ENCODE peak calls at places on chromosome 6, in four cellular contexts. D is gastrocnemius medialis, V is suprapubic skin, I is stomach. Z is an unnamed sample.

GRCh38 chr6:21082091-21082490 is 511.5 kb upstream of the SOX4 start:
- DNase-seq in D (no peak), V (no peak), I (no peak), Z (no peak)

GRCh38 chr6:51322505-51322904 is 503.8 kb downstream of the TFAP2B start:
- DNase-seq in D (no peak), V (no peak), I (no peak), Z (no peak)

GRCh38 chr6:37205189-37205996 is 35.4 kb downstream of the PIM1 start:
- DNase-seq in D (no peak), V (no peak), I (no peak), Z (no peak)

GRCh38 chr6:169589699-169590257 is 112.1 kb downstream of the WDR27 start:
- DNase-seq in D (no peak), V (no peak), I (no peak), Z (no peak)

GRCh38 chr6:160167547-160168391 is 46.2 kb downstream of the SLC22A1 start:
- DNase-seq in D (no peak), V (no peak), I (no peak), Z (no peak)

GRCh38 chr6:36822506-36823269 is 16.6 kb downstream of the CPNE5 start:
- DNase-seq in D (no peak), V (no peak), I (no peak), Z (no peak)

GRCh38 chr6:46490425-46491200 is 636 bp downstream of the RCAN2 start:
- DNase-seq in D (peak), V (peak), I (peak), Z (no peak)

GRCh38 chr6:14912226-14912625 is 333.6 kb upstream of the JARID2 start:
- DNase-seq in D (no peak), V (no peak), I (no peak), Z (no peak)

GRCh38 chr6:88804701-88805100 is 158.7 kb downstream of the RNGTT start:
- DNase-seq in D (no peak), V (no peak), I (no peak), Z (no peak)

GRCh38 chr6:121826156-121826810 is 390.8 kb downstream of the GJA1 start:
- DNase-seq in D (no peak), V (no peak), I (no peak), Z (no peak)

GRCh38 chr6:169997187-169997929 is 245.9 kb downstream of the ERMARD start:
- DNase-seq in D (no peak), V (peak), I (no peak), Z (no peak)

GRCh38 chr6:136262940-136263339 is 12.8 kb upstream of the MTFR2 start:
- DNase-seq in D (no peak), V (no peak), I (no peak), Z (no peak)

GRCh38 chr6:161463061-161463460 is 189.2 kb upstream of the AGPAT4 start:
- DNase-seq in D (no peak), V (no peak), I (no peak), Z (peak)

GRCh38 chr6:43671801-43672690 is 15.5 kb downstream of the MRPS18A start:
- DNase-seq in D (no peak), V (no peak), I (peak), Z (no peak)

GRCh38 chr6:106469882-106470281 is 109.4 kb downstream of the CRYBG1 start:
- DNase-seq in D (no peak), V (no peak), I (no peak), Z (no peak)

GRCh38 chr6:137882225-137882961 is 15.3 kb downstream of the TNFAIP3 start:
- DNase-seq in D (no peak), V (no peak), I (no peak), Z (no peak)

GRCh38 chr6:40474937-40475336 is 112.2 kb downstream of the LRFN2 start:
- DNase-seq in D (no peak), V (no peak), I (no peak), Z (no peak)

GRCh38 chr6:112253842-112254816 is at the start of gene LAMA4:
- DNase-seq in D (no peak), V (no peak), I (peak), Z (peak)

GRCh38 chr6:152635949-152636674 is 1.1 kb downstream of the SYNE1 start:
- DNase-seq in D (no peak), V (no peak), I (no peak), Z (peak)

GRCh38 chr6:143614270-143614669 is 63.5 kb upstream of the PHACTR2 start:
- DNase-seq in D (no peak), V (no peak), I (no peak), Z (no peak)

GRCh38 chr6:105824732-105825131 is 261.4 kb upstream of the PRDM1 start:
- DNase-seq in D (no peak), V (no peak), I (no peak), Z (no peak)

GRCh38 chr6:62371395-62371794 is 85.4 kb upstream of the KHDRBS2 start:
- DNase-seq in D (no peak), V (no peak), I (no peak), Z (no peak)

GRCh38 chr6:144134176-144134575 is 16.1 kb upstream of the STX11 start:
- DNase-seq in D (no peak), V (no peak), I (no peak), Z (no peak)

GRCh38 chr6:134172020-134172766 is 119.8 kb upstream of the SLC2A12 start:
- DNase-seq in D (peak), V (no peak), I (no peak), Z (no peak)
- TF ChIP-seq POLR2A in D (no peak), V (no peak), I (no peak), Z (no peak)

DNA sequence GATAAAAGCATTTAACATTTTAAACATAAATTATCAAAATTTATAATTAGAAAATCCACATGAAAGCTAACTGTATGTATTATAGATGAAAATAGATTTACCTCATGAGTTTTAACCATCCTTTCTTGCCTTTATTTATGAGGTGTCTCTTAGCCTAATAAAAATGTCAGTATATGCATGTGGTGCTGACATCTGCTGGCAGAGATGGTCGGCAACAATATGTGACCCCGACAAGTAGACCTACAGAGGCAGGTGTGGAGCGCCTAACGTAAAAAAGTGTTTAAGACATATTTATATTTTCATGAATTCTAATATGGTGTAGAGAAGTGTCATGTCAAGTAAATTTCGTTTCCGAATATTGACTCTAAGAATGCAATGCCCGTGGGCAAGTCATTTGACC is 149.0 kb upstream of the FUT9 start:
- DNase-seq in D (no peak), V (no peak), I (peak), Z (no peak)
- TF ChIP-seq CTCF in D (no peak), V (no peak), I (no peak), Z (no peak)

DNA sequence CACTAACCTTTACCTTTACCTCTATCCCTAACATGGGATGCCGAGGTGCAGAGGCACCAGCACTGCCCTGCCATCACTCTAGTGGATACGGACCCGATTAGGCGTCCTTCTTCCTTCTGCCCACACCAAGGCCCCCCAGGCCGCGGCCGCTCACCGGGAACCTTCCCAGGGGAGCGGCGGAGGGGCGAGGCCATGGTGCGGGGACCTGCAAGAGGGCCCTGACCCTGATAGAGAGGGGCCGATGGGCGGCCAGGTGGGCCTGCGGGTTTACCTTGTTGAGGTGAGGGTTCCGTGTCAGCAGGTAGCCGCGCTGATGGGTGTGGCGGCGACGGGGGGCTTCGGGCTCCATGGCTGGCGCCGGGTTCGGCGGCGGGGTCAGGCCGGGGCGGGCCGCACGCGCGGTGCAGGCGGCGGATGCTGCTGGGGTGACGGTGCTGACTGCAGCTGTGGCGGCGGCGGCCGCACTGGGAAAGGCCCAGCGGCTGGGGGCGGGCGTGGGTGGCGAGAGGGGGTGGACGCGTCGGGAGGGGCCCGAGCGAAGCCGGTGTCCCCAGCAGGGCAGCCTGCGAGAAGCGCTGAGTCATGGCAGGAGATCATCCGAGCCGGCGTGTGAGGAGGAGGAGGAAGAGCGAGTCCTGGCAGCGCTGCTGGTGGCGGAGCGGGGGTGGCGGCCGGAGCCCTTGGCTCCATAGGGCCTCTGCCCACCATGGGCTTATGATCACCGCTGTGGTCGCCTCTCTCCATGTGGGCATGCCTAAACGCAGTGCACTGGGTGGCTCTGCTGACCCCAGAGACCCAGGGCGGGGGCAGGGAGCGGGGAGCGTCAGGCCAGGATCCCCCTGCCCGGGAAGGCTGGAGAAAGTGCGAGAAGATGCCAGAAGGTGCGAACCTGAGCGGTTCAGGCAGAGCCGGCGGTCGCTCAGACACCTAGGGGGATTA is at the start of gene ME1:
- DNase-seq in D (peak), V (peak), I (peak), Z (peak)
- TF ChIP-seq POLR2A in D (peak), V (no peak), I (no peak), Z (no peak)

DNA sequence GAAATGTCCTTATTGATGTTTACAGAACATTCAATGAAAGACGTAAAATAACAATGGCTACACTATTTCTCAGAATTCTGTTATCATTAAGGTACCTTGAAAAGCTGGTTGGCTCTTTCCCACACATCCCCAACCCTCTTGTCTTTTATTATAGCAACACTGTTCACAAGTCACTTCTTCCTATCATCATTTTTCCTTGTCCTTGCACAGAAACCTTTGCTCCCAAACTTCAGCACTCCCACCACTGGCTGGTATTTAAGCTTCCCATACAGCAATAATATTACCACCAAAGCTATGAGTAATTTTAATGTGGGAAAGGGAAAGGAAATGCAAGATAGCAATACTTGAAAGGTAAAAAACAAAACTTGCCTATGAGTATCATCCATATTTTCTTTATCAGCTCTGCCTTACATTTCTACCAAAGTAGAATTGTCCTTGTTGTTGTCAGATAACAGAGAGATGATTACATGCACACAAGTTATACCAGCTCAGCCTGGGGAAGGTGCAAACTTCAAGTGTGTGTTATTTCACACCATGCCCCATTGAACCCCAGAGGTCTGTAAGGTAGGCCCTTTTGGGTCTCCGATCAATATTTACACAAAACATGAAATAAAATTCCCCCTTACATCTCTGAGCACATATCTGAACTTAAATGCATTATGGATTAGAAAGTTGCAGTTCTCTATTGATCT is 32.2 kb downstream of the ARHGAP18 start:
- DNase-seq in D (no peak), V (no peak), I (no peak), Z (no peak)
- TF ChIP-seq CTCF in D (no peak), V (no peak), I (no peak), Z (no peak)

DNA sequence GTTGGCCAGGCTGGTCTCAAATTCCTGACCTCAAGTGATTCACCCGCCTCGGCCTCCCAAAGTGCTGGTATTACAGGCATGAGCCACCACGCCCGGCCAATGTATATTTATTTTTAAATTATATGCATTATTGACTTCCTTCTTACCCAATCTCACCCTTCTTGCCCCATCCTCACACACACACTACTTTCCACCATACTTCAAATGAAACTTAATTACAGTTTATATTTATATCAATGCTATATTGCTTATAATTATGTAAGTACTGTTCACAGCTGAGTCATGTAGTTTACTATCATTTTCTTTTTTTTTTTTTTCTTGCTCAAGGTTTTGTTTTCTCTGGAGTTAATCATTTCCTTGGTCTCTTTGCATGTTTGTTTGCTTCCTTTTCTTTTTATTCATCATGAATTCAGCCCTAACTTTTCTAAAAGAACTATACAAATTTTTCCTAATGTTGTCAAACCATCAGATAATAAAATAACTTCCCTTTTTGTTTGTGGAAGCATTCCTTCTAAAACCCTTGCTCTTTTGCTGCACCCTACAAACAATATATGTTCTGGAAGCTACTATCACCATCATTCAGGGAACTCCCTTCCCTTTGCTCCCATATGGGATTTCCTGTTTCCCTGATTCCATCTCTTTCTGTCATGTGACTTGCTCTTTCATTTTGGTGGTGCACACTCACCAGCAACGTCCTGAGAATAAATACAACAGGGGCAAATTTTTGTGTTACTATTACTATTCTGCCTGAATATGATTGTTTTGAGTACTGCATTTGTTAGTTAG is 201.7 kb upstream of the SASH1 start:
- DNase-seq in D (no peak), V (no peak), I (no peak), Z (no peak)
- TF ChIP-seq POLR2A in D (no peak), V (no peak), I (no peak), Z (no peak)

GRCh38 chr6:166381733-166382499 is 824 bp downstream of the MPC1 start:
- DNase-seq in D (peak), V (no peak), I (peak), Z (peak)
- TF ChIP-seq CTCF in D (peak), V (peak), I (no peak), Z (no peak)